ENCODE peak calls at places on chromosomes 13 and 19, in seven cellular contexts. One of them, this sample, is unnamed.

GRCh38 chr13:95136638-95137037 is 164.6 kb downstream of the ABCC4 start:
- DNase-seq in IMR-90: no peak
- DNase-seq in stimulated activated CD8-positive, alpha-beta memory T cell treated with anti-CD3 and anti-CD28 coated beads, Interleukin-2, amount 100 ng/mL, for 1 hour: no peak
- DNase-seq in EH: no peak
- DNase-seq in GM13977: no peak
- DNase-seq in neural crest cell: no peak
- DNase-seq in DMS53: no peak
- DNase-seq in this sample: no peak

GRCh38 chr13:98143157-98143553 is 261 bp downstream of the FARP1 start:
- DNase-seq in IMR-90: no peak
- DNase-seq in stimulated activated CD8-positive, alpha-beta memory T cell treated with anti-CD3 and anti-CD28 coated beads, Interleukin-2, amount 100 ng/mL, for 1 hour: no peak
- DNase-seq in EH: no peak
- DNase-seq in GM13977: peak
- DNase-seq in neural crest cell: peak
- DNase-seq in DMS53: no peak
- DNase-seq in this sample: no peak

GRCh38 chr19:5131031-5131865 is 162.3 kb downstream of the KDM4B start:
- DNase-seq in IMR-90: no peak
- DNase-seq in stimulated activated CD8-positive, alpha-beta memory T cell treated with anti-CD3 and anti-CD28 coated beads, Interleukin-2, amount 100 ng/mL, for 1 hour: no peak
- DNase-seq in EH: no peak
- DNase-seq in GM13977: peak
- DNase-seq in neural crest cell: no peak
- DNase-seq in DMS53: no peak
- DNase-seq in this sample: no peak

GRCh38 chr19:9165256-9165655 is 13.5 kb upstream of the OR7D2 start:
- DNase-seq in IMR-90: peak
- DNase-seq in stimulated activated CD8-positive, alpha-beta memory T cell treated with anti-CD3 and anti-CD28 coated beads, Interleukin-2, amount 100 ng/mL, for 1 hour: no peak
- DNase-seq in EH: peak
- DNase-seq in GM13977: no peak
- DNase-seq in neural crest cell: no peak
- DNase-seq in DMS53: no peak
- DNase-seq in this sample: no peak

GRCh38 chr13:113900646-113901045 is 36.8 kb upstream of the GAS6 start:
- DNase-seq in IMR-90: no peak
- DNase-seq in stimulated activated CD8-positive, alpha-beta memory T cell treated with anti-CD3 and anti-CD28 coated beads, Interleukin-2, amount 100 ng/mL, for 1 hour: no peak
- DNase-seq in EH: no peak
- DNase-seq in GM13977: no peak
- DNase-seq in neural crest cell: no peak
- DNase-seq in DMS53: no peak
- DNase-seq in this sample: no peak

GRCh38 chr19:6480843-6481415 is 658 bp downstream of the DENND1C start:
- DNase-seq in IMR-90: no peak
- DNase-seq in stimulated activated CD8-positive, alpha-beta memory T cell treated with anti-CD3 and anti-CD28 coated beads, Interleukin-2, amount 100 ng/mL, for 1 hour: no peak
- DNase-seq in EH: no peak
- DNase-seq in GM13977: peak
- DNase-seq in neural crest cell: no peak
- DNase-seq in DMS53: no peak
- DNase-seq in this sample: no peak

GRCh38 chr13:33832872-33833271 is 14.9 kb downstream of the RFC3 start:
- DNase-seq in IMR-90: no peak
- DNase-seq in stimulated activated CD8-positive, alpha-beta memory T cell treated with anti-CD3 and anti-CD28 coated beads, Interleukin-2, amount 100 ng/mL, for 1 hour: no peak
- DNase-seq in EH: no peak
- DNase-seq in GM13977: no peak
- DNase-seq in neural crest cell: no peak
- DNase-seq in DMS53: no peak
- DNase-seq in this sample: no peak

GRCh38 chr19:843180-843835 is 2.5 kb downstream of the PRTN3 start:
- DNase-seq in IMR-90: no peak
- DNase-seq in stimulated activated CD8-positive, alpha-beta memory T cell treated with anti-CD3 and anti-CD28 coated beads, Interleukin-2, amount 100 ng/mL, for 1 hour: no peak
- DNase-seq in EH: peak
- DNase-seq in GM13977: no peak
- DNase-seq in neural crest cell: no peak
- DNase-seq in DMS53: peak
- DNase-seq in this sample: no peak

GRCh38 chr13:97259787-97260641 is 37.9 kb downstream of the MBNL2 start:
- DNase-seq in IMR-90: peak
- DNase-seq in stimulated activated CD8-positive, alpha-beta memory T cell treated with anti-CD3 and anti-CD28 coated beads, Interleukin-2, amount 100 ng/mL, for 1 hour: no peak
- DNase-seq in EH: peak
- DNase-seq in GM13977: no peak
- DNase-seq in neural crest cell: no peak
- DNase-seq in DMS53: no peak
- DNase-seq in this sample: no peak

GRCh38 chr19:17506745-17507144 is 4.7 kb upstream of the PGLS start:
- DNase-seq in IMR-90: no peak
- DNase-seq in stimulated activated CD8-positive, alpha-beta memory T cell treated with anti-CD3 and anti-CD28 coated beads, Interleukin-2, amount 100 ng/mL, for 1 hour: no peak
- DNase-seq in EH: no peak
- DNase-seq in GM13977: no peak
- DNase-seq in neural crest cell: no peak
- DNase-seq in DMS53: no peak
- DNase-seq in this sample: no peak

This sample was measured in NCI-H526 treated with DMSO at 0.1 percent for 48 hours.